ENCODE peak calls at places on chromosome X, in eight cellular contexts. Y is K562, M is HCT116, B is HepG2, H is SK-N-SH, K is endothelial cell of umbilical vein, R is GM12878, J is H1. P is an unnamed sample.

GRCh38 chrX:123291623-123292022 is 107.5 kb downstream of the GRIA3 start:
- DNase-seq in K (no peak), B (no peak), J (no peak), M (no peak), H (peak), R (no peak), Y (no peak), P (no peak)

GRCh38 chrX:53080628-53081580 is 1.3 kb upstream of the TSPYL2 start:
- DNase-seq in R (no peak), J (no peak), B (no peak), H (no peak), M (no peak), K (peak), Y (no peak), P (no peak)

GRCh38 chrX:135556055-135556454 is 35.6 kb downstream of the INTS6L start:
- DNase-seq in H (no peak), M (no peak), J (no peak), Y (no peak), B (no peak), K (no peak), R (no peak), P (no peak)

GRCh38 chrX:140817943-140818342 is 108.4 kb downstream of the LINC00632 start:
- DNase-seq in H (peak), Y (no peak), M (no peak), B (no peak), J (no peak), K (peak), R (no peak), P (no peak)

GRCh38 chrX:63503541-63503940 is 152.4 kb upstream of the SPIN4 start:
- DNase-seq in J (no peak), K (peak), M (no peak), H (no peak), Y (no peak), B (no peak), R (no peak), P (peak)

GRCh38 chrX:152904151-152905080 is 6.5 kb downstream of the ZNF185 start:
- DNase-seq in M (no peak), Y (peak), K (peak), J (no peak), H (peak), R (no peak), B (no peak), P (no peak)

GRCh38 chrX:130771230-130771629 is 131.8 kb downstream of the ENOX2 start:
- DNase-seq in K (no peak), H (no peak), J (no peak), B (no peak), R (no peak), Y (no peak), M (no peak), P (no peak)

GRCh38 chrX:39331062-39331704 is 529.9 kb downstream of the MID1IP1 start:
- DNase-seq in M (no peak), Y (no peak), B (no peak), H (no peak), J (no peak), K (no peak), R (peak), P (no peak)

GRCh38 chrX:133868250-133868649 is 117.1 kb downstream of the GPC3 start:
- DNase-seq in M (no peak), J (no peak), B (no peak), H (no peak), Y (no peak), R (no peak), K (no peak), P (no peak)

GRCh38 chrX:19836337-19836736 is 51.1 kb downstream of the SH3KBP1 start:
- DNase-seq in K (no peak), M (no peak), H (no peak), B (no peak), R (no peak), Y (no peak), J (no peak), P (no peak)

GRCh38 chrX:74232859-74233258 is 71.1 kb upstream of the ZCCHC13 start:
- DNase-seq in M (no peak), Y (peak), J (no peak), H (peak), B (peak), R (no peak), K (peak), P (no peak)

GRCh38 chrX:46327229-46328081 is 217.8 kb downstream of the ZNF674 start:
- DNase-seq in Y (no peak), J (peak), K (peak), R (no peak), H (no peak), M (peak), B (peak), P (no peak)

GRCh38 chrX:14051416-14051815 is 21.7 kb upstream of the GEMIN8 start:
- DNase-seq in R (no peak), M (no peak), H (no peak), K (no peak), J (no peak), Y (no peak), B (no peak), P (no peak)

GRCh38 chrX:5595570-5595969 is 633.1 kb downstream of the NLGN4X start:
- DNase-seq in H (peak), Y (no peak), J (no peak), K (no peak), R (no peak), B (no peak), M (no peak), P (no peak)

GRCh38 chrX:133229361-133229760 is 11.2 kb upstream of the TFDP3 start:
- DNase-seq in M (peak), B (no peak), Y (no peak), K (no peak), H (no peak), R (no peak), J (no peak), P (no peak)

GRCh38 chrX:30373479-30373878 is 64.3 kb upstream of the NR0B1 start:
- DNase-seq in B (no peak), J (no peak), R (no peak), M (no peak), Y (no peak), K (no peak), H (no peak), P (no peak)

GRCh38 chrX:32532282-32532681 is 679.1 kb downstream of the DMD start:
- DNase-seq in Y (no peak), R (no peak), J (no peak), K (peak), B (no peak), M (no peak), H (no peak), P (no peak)

GRCh38 chrX:633655-634305 is 3.2 kb downstream of the SHOX start:
- DNase-seq in M (no peak), H (no peak), Y (no peak), J (no peak), B (no peak), R (no peak), K (no peak), P (no peak)

GRCh38 chrX:40755291-40756249 is 20.2 kb upstream of the MED14 start:
- DNase-seq in M (no peak), K (peak), H (no peak), Y (no peak), J (no peak), R (no peak), B (no peak), P (no peak)

DNA sequence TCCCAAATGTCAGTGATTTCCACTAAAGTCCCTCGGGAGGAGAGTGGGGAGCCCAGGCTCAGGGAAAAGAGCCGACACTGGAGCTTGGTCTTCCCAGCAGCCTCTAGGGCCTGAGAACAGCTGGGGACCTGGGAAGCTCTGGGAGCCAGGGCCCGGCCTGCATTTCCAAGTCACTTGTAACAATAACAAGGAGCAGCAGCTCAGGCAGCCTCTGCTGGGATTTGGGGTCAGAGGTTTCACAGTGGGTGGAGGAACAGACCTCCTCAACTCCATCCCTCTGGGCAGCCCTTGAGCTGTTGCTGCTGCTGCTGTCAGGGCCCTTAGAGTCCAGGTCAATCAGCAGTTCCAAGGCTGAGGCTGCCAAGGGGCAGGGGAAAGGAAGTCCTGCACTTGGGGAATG is 11.1 kb downstream of the STARD8 start:
- DNase-seq in M (no peak), J (no peak), Y (no peak), K (no peak), H (no peak), R (no peak), B (no peak), P (no peak)
- H3K9ac ChIP-seq in M (no peak), J (no peak), Y (no peak), K (no peak), H (no peak), R (no peak), B (no peak), P (no peak)

DNA sequence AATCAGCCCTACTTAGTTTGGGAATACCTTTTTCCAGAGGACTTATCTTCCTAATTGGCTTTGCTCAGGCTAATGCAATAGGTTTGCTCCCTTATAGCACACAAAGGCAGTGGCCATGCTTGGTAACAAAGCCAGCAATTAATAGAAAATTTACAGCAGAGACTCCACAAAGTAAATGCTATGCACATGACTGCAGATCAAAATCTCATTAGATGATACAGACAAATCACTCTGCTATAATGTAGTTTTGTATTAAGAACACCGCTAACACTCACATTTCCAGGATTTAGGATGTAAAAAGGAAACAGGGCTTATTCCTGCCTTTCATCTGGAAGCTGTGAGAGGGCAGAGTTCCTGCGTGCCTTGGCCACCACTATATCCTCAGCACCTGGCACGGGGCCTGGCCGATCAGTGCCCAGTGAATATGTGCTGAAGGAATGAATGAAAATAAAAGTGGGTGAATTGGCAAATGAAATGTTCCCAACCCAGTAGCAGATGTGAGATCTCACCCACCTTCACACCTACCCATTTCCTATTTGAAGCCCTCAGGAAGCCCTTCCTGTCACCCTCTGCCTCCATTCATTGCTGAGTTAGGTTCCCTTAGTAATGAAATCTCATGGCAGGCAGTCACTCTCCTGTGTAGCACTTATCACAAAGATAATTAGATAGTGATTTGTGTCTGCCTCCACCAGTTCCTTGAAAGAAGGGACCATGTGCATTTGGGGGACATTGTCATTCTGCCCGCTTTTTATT is 5.1 kb downstream of the SEPTIN6 start:
- DNase-seq in B (no peak), R (no peak), Y (no peak), M (no peak), J (no peak), K (peak), H (no peak), P (no peak)
- H3K4me3 ChIP-seq in B (no peak), R (peak), Y (no peak), M (no peak), J (no peak), K (no peak), H (no peak), P (no peak)

DNA sequence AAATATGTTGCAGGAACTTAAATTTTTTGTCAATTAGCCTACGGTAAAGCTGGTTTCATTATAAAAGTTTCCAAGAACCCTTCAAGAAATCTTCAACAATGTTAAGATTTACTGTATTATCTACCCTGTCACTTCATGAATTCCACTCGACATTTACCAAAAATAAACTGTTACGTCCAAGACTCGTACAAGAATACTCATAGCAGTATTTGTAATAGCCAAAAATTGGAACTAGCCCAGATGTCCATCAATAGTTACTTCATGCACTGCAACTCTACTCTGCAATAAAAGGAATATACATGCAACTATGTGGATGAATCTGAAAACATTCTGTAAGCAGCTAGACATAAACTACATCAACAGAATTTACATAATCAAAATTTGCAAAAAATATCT is 13.4 kb downstream of the RBMX start:
- DNase-seq in K (no peak), H (no peak), R (no peak), Y (no peak), J (no peak), M (no peak), B (no peak), P (no peak)
- TF ChIP-seq POLR2AphosphoS5 in K (no peak), H (no peak), R (no peak), Y (no peak), J (no peak), M (no peak), B (no peak), P (no peak)

GRCh38 chrX:113275769-113276168 is 435.1 kb upstream of the AMOT start:
- DNase-seq in M (no peak), B (no peak), R (no peak), Y (no peak), J (no peak), H (no peak), K (no peak), P (no peak)
- H3K9ac ChIP-seq in M (no peak), B (no peak), R (no peak), Y (no peak), J (no peak), H (no peak), K (no peak), P (no peak)

GRCh38 chrX:10022580-10023245 is 55.6 kb downstream of the CLDN34 start:
- DNase-seq in J (no peak), B (no peak), M (no peak), H (no peak), K (peak), R (no peak), Y (no peak), P (no peak)
- H3K4me3 ChIP-seq in J (no peak), B (no peak), M (no peak), H (no peak), K (peak), R (no peak), Y (no peak), P (no peak)

GRCh38 chrX:153927936-153928760 is 2.1 kb upstream of the ARHGAP4 start:
- DNase-seq in J (peak), R (peak), M (peak), Y (peak), K (peak), B (peak), H (peak), P (peak)
- TF ChIP-seq POLR2AphosphoS5 in J (no peak), R (peak), M (peak), Y (peak), K (peak), B (peak), H (peak), P (peak)